ENCODE peak calls at places on chromosomes 6 and 20, in ten cellular contexts. G is ovary, A is prostate gland, C is right lobe of liver, N is adrenal gland, O is Peyer's patch, Z is HCT116, H is uterus, M is stomach, E is breast epithelium. X is an unnamed sample.

GRCh38 chr6:46653439-46653942 is 716 bp downstream of the SLC25A27 start:
- DNase-seq in O (no peak), E (no peak), A (no peak), M (no peak), N (no peak), G (no peak), H (no peak), Z (no peak), C (no peak), X (no peak)

GRCh38 chr6:108174371-108175175 is 8.8 kb downstream of the NR2E1 start:
- DNase-seq in H (no peak), Z (no peak), C (no peak), G (no peak), A (no peak), O (no peak), E (no peak), M (no peak), N (no peak), X (no peak)

GRCh38 chr20:19944772-19945459 is 72.2 kb upstream of the NAA20 start:
- DNase-seq in Z (no peak), G (no peak), C (no peak), N (no peak), E (no peak), A (no peak), H (no peak), O (no peak), M (no peak), X (no peak)

GRCh38 chr6:71043902-71044301 is 87.0 kb upstream of the B3GAT2 start:
- DNase-seq in O (no peak), C (no peak), M (no peak), E (no peak), A (no peak), H (no peak), Z (no peak), G (no peak), N (no peak), X (no peak)

GRCh38 chr6:21423106-21423854 is 170.3 kb upstream of the SOX4 start:
- DNase-seq in Z (no peak), N (no peak), C (no peak), G (no peak), H (no peak), O (no peak), E (no peak), A (no peak), M (no peak), X (no peak)

GRCh38 chr6:3427740-3428085 is 29.1 kb downstream of the SLC22A23 start:
- DNase-seq in Z (no peak), M (peak; percentile 67), C (peak; percentile 68), A (peak; percentile 31), H (peak; percentile 75), O (peak; percentile 63), G (no peak), N (peak; percentile 86), E (peak; percentile 33), X (peak; percentile 41)

GRCh38 chr6:14177413-14178082 is 60.0 kb downstream of the CD83 start:
- DNase-seq in E (no peak), H (no peak), A (no peak), Z (no peak), N (no peak), O (no peak), G (no peak), C (no peak), M (no peak), X (no peak)

GRCh38 chr6:106894978-106895702 is 79.4 kb downstream of the CD24 start:
- DNase-seq in H (no peak), M (peak; percentile 31), O (no peak), A (no peak), E (no peak), C (no peak), Z (no peak), G (no peak), N (no peak), X (no peak)

GRCh38 chr20:35720165-35721123 is 21.2 kb downstream of the ROMO1 start:
- DNase-seq in O (no peak), E (no peak), H (no peak), Z (no peak), N (no peak), M (no peak), A (no peak), C (no peak), G (no peak), X (no peak)

GRCh38 chr20:63967330-63968135 is 2.2 kb downstream of the ZNF512B start:
- DNase-seq in A (no peak), H (no peak), N (peak; percentile 8), C (peak; percentile 44), O (no peak), Z (no peak), G (peak; percentile 13), M (peak; percentile 22), E (no peak), X (no peak)

GRCh38 chr6:103908898-103909297 is 950.8 kb downstream of the HACE1 start:
- DNase-seq in A (no peak), N (no peak), Z (no peak), H (no peak), E (no peak), O (no peak), G (no peak), M (no peak), C (no peak), X (no peak)

GRCh38 chr20:49658508-49658907 is 55.2 kb downstream of the B4GALT5 start:
- DNase-seq in O (no peak), Z (no peak), G (no peak), N (no peak), A (no peak), M (no peak), C (no peak), H (no peak), E (no peak), X (no peak)
- H3K4me1 ChIP-seq in O (no peaks in the 10 kb centered on the region), Z (peaks cover 8% of the 10 kb centered on the region), G (peaks cover 5% of the 10 kb centered on the region), N (peaks cover 27% of the 10 kb centered on the region), A (no peaks in the 10 kb centered on the region), M (peaks cover 61% of the 10 kb centered on the region), C (no peaks in the 10 kb centered on the region), H (peaks cover 7% of the 10 kb centered on the region), E (peaks cover 3% of the 10 kb centered on the region), X (no peaks in the 10 kb centered on the region)

DNA sequence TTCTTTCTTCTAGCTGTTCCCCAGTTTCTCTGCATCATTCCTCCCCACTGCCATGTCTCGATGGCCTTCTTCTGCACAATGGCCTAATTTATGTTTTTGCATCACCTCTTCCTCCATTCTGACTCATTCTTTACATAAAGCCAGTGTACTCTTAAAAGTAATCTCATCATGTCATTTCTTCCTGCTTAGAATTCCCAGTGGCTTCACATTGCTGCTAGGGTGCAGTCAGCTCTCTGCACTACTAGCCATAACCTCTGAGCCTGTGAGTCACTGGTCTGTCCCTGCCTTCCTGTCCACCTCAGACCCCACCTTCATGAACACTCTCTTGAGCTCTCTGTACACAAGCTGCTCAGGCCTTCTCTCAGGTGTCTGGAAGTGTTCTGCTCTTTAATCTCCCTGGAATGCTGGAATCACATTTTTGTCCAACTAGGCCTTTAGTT is 24.1 kb upstream of the TRIM27 start:
- DNase-seq in O (no peak), H (no peak), C (no peak), G (no peak), E (no peak), Z (no peak), N (no peak), M (no peak), A (no peak), X (no peak)
- TF ChIP-seq POLR2A in O (no peak), H (no peak), C (no peak), G (no peak), E (no peak), Z (no peak), N (no peak), M (no peak), A (no peak), X (no peak)

DNA sequence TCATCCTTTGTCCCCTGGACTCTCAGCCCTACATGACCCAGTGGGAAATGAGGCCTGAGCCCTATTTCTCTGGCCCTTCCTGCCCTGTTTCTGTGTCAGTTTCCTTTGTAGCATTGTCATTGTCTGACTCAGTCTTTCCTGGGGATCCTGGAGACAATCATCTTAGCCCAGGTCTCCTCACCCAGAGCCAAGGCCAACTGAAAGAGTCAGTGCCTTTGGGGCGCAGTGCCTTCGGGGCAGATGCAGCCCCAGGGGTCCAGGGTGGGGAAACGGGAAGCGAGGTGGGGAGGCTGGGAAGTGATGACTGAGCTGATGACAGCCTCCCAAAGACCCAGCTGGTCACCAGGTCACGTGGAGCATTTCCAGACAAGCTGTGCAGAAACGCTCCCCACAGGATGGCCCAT is 93.3 kb upstream of the SULF2 start:
- DNase-seq in H (no peak), O (no peak), N (no peak), Z (no peak), M (no peak), C (no peak), E (no peak), A (no peak), G (no peak), X (no peak)
- H3K9me3 ChIP-seq in H (no peaks in the 10 kb centered on the region), O (no peaks in the 10 kb centered on the region), N (no peaks in the 10 kb centered on the region), Z (no peaks in the 10 kb centered on the region), M (no peaks in the 10 kb centered on the region), C (no peaks in the 10 kb centered on the region), E (no peaks in the 10 kb centered on the region), A (no peaks in the 10 kb centered on the region), G (no peaks in the 10 kb centered on the region), X (no peaks in the 10 kb centered on the region)

GRCh38 chr20:23841693-23842092 is 15.2 kb upstream of the CST2 start:
- DNase-seq in A (no peak), C (no peak), G (no peak), N (no peak), Z (no peak), H (no peak), E (no peak), O (no peak), M (no peak), X (no peak)
- H3K4me1 ChIP-seq in A (no peaks in the 10 kb centered on the region), C (no peaks in the 10 kb centered on the region), G (no peaks in the 10 kb centered on the region), N (no peaks in the 10 kb centered on the region), Z (no peaks in the 10 kb centered on the region), H (no peaks in the 10 kb centered on the region), E (no peaks in the 10 kb centered on the region), O (no peaks in the 10 kb centered on the region), M (no peaks in the 10 kb centered on the region), X (no peaks in the 10 kb centered on the region)

GRCh38 chr6:139124887-139125672 is 9.8 kb upstream of the HECA start:
- DNase-seq in O (peak; percentile 94), Z (peak; percentile 70), M (peak; percentile 69), A (peak; percentile 30), C (peak; percentile 68), E (no peak), H (peak; percentile 37), G (peak; percentile 41), N (peak; percentile 71), X (peak; percentile 57)
- TF ChIP-seq POLR2A in O (no peak), Z (no peak), M (no peak), A (no peak), C (no peak), E (no peak), H (no peak), G (no peak), N (no peak), X (no peak)